ENCODE peak calls at places on chromosomes 1 and 21, in four cellular contexts. L, D, Q and Z are unnamed samples.

GRCh38 chr1:213371769-213372619 is 321.0 kb downstream of the RPS6KC1 start:
- DNase-seq in Q (no peak), D (no peak), L (no peak), Z (no peak)

GRCh38 chr1:37070126-37070525 is 35.8 kb upstream of the GRIK3 start:
- DNase-seq in L (no peak), Q (no peak), D (no peak), Z (no peak)

GRCh38 chr1:20500716-20501115 is 7.2 kb downstream of the MUL1 start:
- DNase-seq in L (no peak), D (no peak), Q (no peak), Z (no peak)

GRCh38 chr21:42118901-42119300 is 47.8 kb downstream of the UMODL1 start:
- DNase-seq in Q (no peak), D (no peak), L (no peak), Z (no peak)

GRCh38 chr1:100995196-100995983 is 30.2 kb downstream of the DPH5 start:
- DNase-seq in L (no peak), D (no peak), Q (no peak), Z (no peak)

GRCh38 chr21:26965567-26966359 is 1.1 kb downstream of the ADAMTS5 start:
- DNase-seq in Q (no peak), L (no peak), D (no peak), Z (peak)

GRCh38 chr1:235834620-235835019 is 32.1 kb downstream of the LYST start:
- DNase-seq in Q (no peak), L (no peak), D (no peak), Z (no peak)

GRCh38 chr1:208668991-208669390 is 424.8 kb upstream of the PLXNA2 start:
- DNase-seq in D (no peak), Q (no peak), L (no peak), Z (no peak)

GRCh38 chr1:93395195-93395594 is 49.5 kb downstream of the DR1 start:
- DNase-seq in Q (no peak), D (no peak), L (no peak), Z (no peak)

GRCh38 chr21:39184050-39184980 is 1.1 kb upstream of the PSMG1 start:
- DNase-seq in Q (no peak), L (no peak), D (no peak), Z (no peak)

DNA sequence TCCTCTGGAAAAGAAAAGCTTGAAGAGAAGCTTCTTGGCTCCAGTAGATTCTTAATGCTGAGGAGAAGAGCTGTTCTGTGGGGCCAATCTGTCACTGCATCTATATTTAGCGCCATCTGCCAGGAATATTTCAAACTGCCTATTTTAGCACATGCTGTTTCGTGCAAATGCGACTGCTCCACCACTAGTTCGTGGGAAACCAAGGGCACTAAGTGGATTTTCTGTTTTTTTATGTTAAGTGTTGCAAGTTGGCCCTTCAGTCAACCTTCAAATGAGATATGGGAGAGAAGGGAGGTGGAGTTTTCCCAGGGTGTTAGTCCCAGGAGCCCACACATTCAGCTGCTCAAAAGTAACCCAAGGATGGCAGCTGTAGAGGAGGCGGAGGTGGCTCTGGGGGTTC is 91.9 kb downstream of the TSEN15 start:
- DNase-seq in L (no peak), D (peak), Q (no peak), Z (no peak)
- TF ChIP-seq POLR2AphosphoS5 in L (no peak), D (no peak), Q (no peak), Z (no peak)

GRCh38 chr1:56429288-56429687 is 150.1 kb downstream of the PLPP3 start:
- DNase-seq in D (no peak), Q (no peak), L (no peak), Z (no peak)
- TF ChIP-seq SPI1 in D (no peak), Q (no peak), L (no peak), Z (no peak)

DNA sequence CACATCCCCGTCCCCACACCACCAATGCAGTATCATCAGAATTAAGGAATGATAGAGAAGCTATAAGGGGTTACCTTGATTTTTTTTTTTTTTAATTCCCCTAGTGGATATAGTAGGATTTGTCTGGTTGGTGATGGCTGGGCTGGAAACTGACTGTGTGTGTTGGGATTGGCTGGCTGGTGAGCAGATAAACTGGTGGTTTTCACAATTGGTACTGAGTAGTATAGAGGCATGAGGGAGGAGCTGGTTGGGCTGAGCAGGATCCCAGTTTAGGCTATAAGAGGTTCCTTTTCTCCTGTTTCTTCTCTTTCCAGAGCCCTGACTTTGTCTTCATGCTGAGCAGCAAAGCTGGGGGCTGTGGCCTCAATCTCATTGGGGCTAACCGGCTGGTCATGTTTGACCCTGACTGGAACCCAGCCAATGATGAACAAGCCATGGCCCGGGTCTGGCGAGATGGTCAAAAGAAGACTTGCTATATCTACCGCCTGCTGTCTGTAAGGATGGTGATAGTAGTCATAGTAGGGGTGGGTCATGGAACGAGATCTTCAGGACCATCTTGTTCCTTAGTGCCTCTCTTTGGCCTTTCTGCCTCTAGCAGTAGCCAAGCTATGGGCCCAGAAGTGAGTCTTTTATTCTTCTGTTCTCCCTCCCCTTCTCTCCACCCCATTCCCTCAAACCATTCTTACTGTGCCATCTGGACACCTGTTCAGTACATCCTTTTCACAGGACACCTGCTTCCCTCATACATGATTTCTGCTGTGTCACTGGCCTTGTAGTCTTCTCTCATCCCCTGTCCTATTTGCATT is 26.9 kb downstream of the RAD54L start:
- DNase-seq in D (no peak), L (no peak), Q (no peak), Z (no peak)
- TF ChIP-seq POLR2AphosphoS5 in D (no peak), L (no peak), Q (no peak), Z (no peak)

GRCh38 chr1:109776206-109776835 is 12.6 kb upstream of the EPS8L3 start:
- DNase-seq in D (no peak), L (no peak), Q (no peak), Z (no peak)
- TF ChIP-seq SPI1 in D (no peak), L (no peak), Q (no peak), Z (no peak)

DNA sequence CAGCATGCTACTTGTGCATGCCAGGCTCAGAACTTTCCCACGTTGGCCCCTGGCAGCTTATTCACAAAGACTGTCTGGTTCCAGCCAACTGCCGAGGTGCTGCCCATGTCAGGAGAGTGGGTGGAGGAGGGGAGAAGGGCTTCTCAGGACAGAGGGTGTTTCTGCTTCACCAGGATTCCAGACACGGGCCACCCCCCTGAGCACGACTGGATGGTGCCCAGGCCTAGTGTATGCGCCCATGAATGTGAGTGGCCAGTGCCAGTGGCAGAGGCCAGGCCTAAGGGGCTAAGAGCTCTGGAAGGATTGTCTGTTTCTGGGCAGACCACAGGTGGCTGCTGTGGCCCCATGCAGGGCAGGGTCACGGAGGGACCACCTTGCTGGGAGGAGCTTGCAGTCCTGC is 148.1 kb upstream of the COL6A1 start:
- DNase-seq in Q (no peak), L (no peak), D (no peak), Z (no peak)
- TF ChIP-seq POLR2AphosphoS5 in Q (no peak), L (no peak), D (no peak), Z (no peak)